ENCODE peak calls at places on chromosome 17, in ten cellular contexts. D is fibroblast of mammary gland, N is AG04450, P is brain microvascular endothelial cell, X is body of pancreas, O is prostate gland, T is AG09309, H is cardiac muscle cell, C is heart right ventricle, A is GM06990. S is an unnamed sample.

GRCh38 chr17:9895923-9896322 is 9.1 kb downstream of the RCVRN start:
- DNase-seq in D (no peak), N (no peak), P (no peak), X (no peak), O (no peak), T (no peak), H (no peak), C (no peak), A (no peak), S (no peak)

GRCh38 chr17:42679001-42679491 is 2.3 kb upstream of the PLEKHH3 start:
- DNase-seq in D (peak), N (no peak), P (peak), X (peak), O (peak), T (no peak), H (peak), C (no peak), A (peak), S (peak)

GRCh38 chr17:61149862-61150362 is 249.7 kb upstream of the TBX2 start:
- DNase-seq in D (no peak), N (no peak), P (no peak), X (no peak), O (no peak), T (no peak), H (no peak), C (no peak), A (no peak), S (no peak)

GRCh38 chr17:64148017-64148631 is 18.2 kb upstream of the ERN1 start:
- DNase-seq in D (peak), N (no peak), P (no peak), X (peak), O (no peak), T (no peak), H (no peak), C (no peak), A (no peak), S (peak)

GRCh38 chr17:29007456-29008455 is 1.9 kb upstream of the SEZ6 start:
- DNase-seq in D (peak), N (no peak), P (no peak), X (no peak), O (no peak), T (no peak), H (no peak), C (no peak), A (no peak), S (peak)

GRCh38 chr17:55433029-55433628 is 11.5 kb upstream of the MMD start:
- DNase-seq in D (no peak), N (no peak), P (no peak), X (no peak), O (peak), T (no peak), H (no peak), C (no peak), A (no peak), S (peak)

GRCh38 chr17:80252871-80253270 is 7.8 kb upstream of the RNF213 start:
- DNase-seq in D (no peak), N (no peak), P (no peak), X (peak), O (peak), T (no peak), H (peak), C (peak), A (peak), S (peak)

GRCh38 chr17:50593321-50593720 is 32.8 kb downstream of the CACNA1G start:
- DNase-seq in D (no peak), N (no peak), P (no peak), X (peak), O (peak), T (no peak), H (peak), C (peak), A (no peak), S (no peak)

GRCh38 chr17:31425646-31426045 is 34.2 kb downstream of the RAB11FIP4 start:
- DNase-seq in D (no peak), N (no peak), P (no peak), X (peak), O (no peak), T (no peak), H (peak), C (peak), A (no peak), S (no peak)

GRCh38 chr17:80943346-80944145 is 48.1 kb upstream of the CHMP6 start:
- DNase-seq in D (no peak), N (no peak), P (no peak), X (no peak), O (no peak), T (no peak), H (no peak), C (no peak), A (no peak), S (no peak)

GRCh38 chr17:48791128-48792032 is 25.6 kb downstream of the TTLL6 start:
- DNase-seq in D (peak), N (peak), P (peak), X (peak), O (peak), T (peak), H (peak), C (peak), A (peak), S (peak)

DNA sequence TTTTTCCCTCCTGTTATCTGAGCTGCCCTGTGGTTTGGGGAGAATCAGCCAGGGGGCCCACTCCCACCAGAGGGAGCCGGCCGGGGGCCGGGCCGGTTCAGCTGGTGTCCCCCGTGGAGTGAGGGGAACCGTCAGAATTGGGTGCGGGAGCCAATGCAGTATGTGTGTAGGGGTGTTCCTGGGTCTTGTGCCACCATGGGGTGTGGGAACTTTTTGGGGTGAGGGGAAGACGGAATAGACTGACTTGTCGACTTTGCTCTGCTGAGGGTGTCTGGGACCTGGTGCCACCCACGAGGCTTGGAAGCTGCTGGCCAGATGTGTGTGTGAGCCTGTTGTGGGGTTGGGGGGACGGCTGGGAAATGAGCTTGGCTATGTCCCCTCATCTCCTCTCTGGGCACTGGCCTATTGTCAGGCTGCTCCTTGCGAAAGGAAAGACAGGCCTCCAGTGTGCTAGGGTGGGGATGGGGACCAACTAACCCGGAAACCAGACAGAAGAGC is 9.9 kb downstream of the RARA start:
- DNase-seq in D (no peak), N (no peak), P (no peak), X (no peak), O (no peak), T (no peak), H (no peak), C (no peak), A (no peak), S (no peak)
- TF ChIP-seq CTCF in D (no peak), N (peak), P (peak), X (no peak), O (peak), T (peak), H (peak), C (peak), A (no peak), S (peak)

GRCh38 chr17:19800571-19800970 is 52.5 kb upstream of the ALDH3A1 start:
- DNase-seq in D (no peak), N (no peak), P (no peak), X (no peak), O (no peak), T (no peak), H (no peak), C (no peak), A (no peak), S (no peak)

GRCh38 chr17:19799796-19800195 is 51.7 kb upstream of the ALDH3A1 start:
- DNase-seq in D (no peak), N (no peak), P (no peak), X (no peak), O (peak), T (no peak), H (no peak), C (no peak), A (no peak), S (no peak)

DNA sequence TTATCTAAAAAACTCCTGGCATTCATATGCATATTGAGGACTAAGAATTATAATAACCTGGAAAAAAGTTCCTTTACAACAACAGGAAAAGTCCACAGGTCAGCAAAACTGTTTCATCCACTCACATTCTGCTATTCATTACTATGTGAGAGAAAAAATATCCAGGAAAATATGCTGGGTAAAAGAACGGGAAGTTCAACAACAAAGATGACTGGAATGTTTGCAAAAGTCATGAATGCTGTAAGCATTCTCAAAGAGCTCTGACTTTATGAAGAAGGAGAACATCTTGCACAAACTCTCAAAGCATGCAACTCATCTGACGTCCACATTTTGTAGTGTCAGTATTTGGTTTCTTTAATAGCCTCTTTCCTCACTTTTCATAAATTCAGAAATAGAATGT is 56.9 kb upstream of the ALDH3A1 start:
- DNase-seq in D (peak), N (peak), P (no peak), X (no peak), O (no peak), T (peak), H (no peak), C (no peak), A (no peak), S (no peak)
- H3K4me3 ChIP-seq in D (no peak), N (no peak), P (no peak), X (no peak), O (no peak), T (no peak), H (no peak), C (no peak), A (no peak), S (no peak)

GRCh38 chr17:58541249-58541648 is 26.8 kb upstream of the MTMR4 start:
- DNase-seq in D (peak), N (no peak), P (no peak), X (no peak), O (no peak), T (no peak), H (no peak), C (no peak), A (no peak), S (no peak)
- TF ChIP-seq CTCF in D (peak), N (peak), P (peak), X (no peak), O (no peak), T (no peak), H (peak), C (peak), A (peak), S (peak)

DNA sequence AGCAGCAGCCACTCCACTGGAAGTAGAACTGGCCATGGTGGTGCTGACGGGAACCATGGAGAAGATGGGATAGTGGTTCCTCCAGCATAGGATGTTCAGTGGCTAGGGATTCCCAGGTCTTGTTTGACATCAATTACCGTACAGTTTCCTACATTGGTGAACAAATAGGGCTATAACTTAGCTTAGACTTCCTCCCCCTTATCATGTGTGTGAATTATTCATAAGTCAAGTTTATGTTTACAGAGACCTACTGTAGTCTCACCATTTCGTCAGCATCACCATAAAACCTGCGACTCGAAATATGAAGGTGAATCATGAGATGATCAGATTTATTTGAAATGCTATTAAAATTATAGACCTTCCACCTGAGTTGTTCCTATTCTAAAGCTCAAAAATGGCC is 1.2 kb downstream of the KRTAP2-3 start:
- DNase-seq in D (peak), N (no peak), P (no peak), X (no peak), O (no peak), T (no peak), H (no peak), C (no peak), A (no peak), S (peak)
- H3K4me3 ChIP-seq in D (no peak), N (no peak), P (no peak), X (no peak), O (no peak), T (no peak), H (no peak), C (no peak), A (no peak), S (no peak)

DNA sequence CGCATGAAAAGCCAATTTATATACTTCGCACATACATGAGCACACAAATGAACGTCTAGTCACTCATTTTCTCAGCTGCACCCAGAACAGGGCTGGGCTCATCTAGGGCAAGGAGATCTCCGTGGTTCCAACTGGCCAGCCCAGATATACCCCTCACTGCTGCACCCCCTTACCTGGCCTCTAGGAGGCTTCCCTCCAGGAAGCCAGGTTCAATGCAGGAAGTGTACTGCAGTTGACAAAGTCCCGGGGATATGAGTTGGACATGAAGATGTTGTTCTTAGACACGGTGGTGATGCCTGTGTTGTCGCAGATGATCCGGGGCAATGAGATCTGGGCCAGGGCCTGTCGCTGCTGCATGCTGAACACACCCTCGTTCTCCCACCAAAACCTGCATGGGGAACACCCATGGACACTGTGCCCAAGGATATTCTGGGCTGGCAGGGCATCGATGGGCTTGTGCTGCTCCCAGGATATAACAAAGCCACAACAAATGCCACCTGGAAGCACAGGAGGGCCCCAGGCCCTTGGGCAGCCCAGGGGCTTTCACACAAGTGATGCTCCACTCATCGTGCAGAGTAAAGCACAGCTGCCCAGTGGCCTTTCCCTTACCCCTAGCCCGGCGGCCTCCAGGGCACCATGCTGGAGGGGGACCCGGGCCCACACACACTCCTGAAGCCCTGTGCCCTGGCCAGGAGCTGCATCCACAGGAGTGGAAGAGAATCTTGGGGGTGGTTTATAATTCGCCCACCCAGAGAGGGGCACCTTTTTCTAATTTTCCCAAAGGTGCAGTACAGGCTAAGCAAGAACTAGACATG is 10.1 kb downstream of the MPO start:
- DNase-seq in D (no peak), N (no peak), P (no peak), X (no peak), O (no peak), T (no peak), H (no peak), C (no peak), A (no peak), S (no peak)
- TF ChIP-seq CTCF in D (no peak), N (no peak), P (peak), X (no peak), O (no peak), T (no peak), H (peak), C (no peak), A (peak), S (no peak)

GRCh38 chr17:66441012-66441703 is 138.7 kb downstream of the PRKCA start:
- DNase-seq in D (no peak), N (no peak), P (no peak), X (no peak), O (no peak), T (no peak), H (no peak), C (no peak), A (peak), S (no peak)
- H3K4me3 ChIP-seq in D (no peak), N (no peak), P (no peak), X (no peak), O (no peak), T (no peak), H (no peak), C (no peak), A (no peak), S (no peak)

DNA sequence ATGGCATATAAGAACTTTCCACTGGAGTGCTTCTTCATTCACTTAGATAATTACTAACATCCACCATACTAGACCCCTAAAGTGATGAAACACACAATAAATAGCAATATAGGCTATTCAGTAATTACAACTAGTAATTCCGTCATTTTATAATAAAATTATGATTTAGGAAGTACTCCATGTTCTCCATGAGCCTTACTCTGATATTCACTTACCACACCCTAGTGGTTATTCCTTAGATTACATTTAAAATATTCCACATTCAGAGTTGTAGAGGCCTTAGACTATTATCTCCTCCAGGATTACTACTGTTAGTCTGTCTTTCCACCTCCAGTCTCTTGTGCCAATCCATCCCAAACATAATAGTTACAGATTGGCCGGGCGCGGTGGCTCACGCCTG is 62.4 kb downstream of the STH start:
- DNase-seq in D (peak), N (no peak), P (no peak), X (no peak), O (no peak), T (no peak), H (no peak), C (no peak), A (no peak), S (peak)
- TF ChIP-seq CTCF in D (peak), N (peak), P (no peak), X (peak), O (peak), T (peak), H (peak), C (peak), A (no peak), S (peak)

GRCh38 chr17:7466644-7467341 is 12.6 kb downstream of the ZBTB4 start:
- DNase-seq in D (peak), N (no peak), P (no peak), X (peak), O (no peak), T (no peak), H (no peak), C (peak), A (no peak), S (peak)

GRCh38 chr17:7468290-7468689 is 11.1 kb downstream of the ZBTB4 start:
- DNase-seq in D (no peak), N (no peak), P (no peak), X (no peak), O (no peak), T (no peak), H (no peak), C (no peak), A (no peak), S (no peak)

GRCh38 chr17:7465481-7466275 is 13.8 kb downstream of the ZBTB4 start:
- DNase-seq in D (no peak), N (no peak), P (no peak), X (no peak), O (no peak), T (no peak), H (no peak), C (no peak), A (no peak), S (no peak)

GRCh38 chr17:7467498-7467897 is 11.9 kb downstream of the ZBTB4 start:
- DNase-seq in D (no peak), N (no peak), P (no peak), X (no peak), O (no peak), T (no peak), H (no peak), C (no peak), A (no peak), S (no peak)

GRCh38 chr17:7466318-7466643 is 13.2 kb downstream of the ZBTB4 start:
- DNase-seq in D (no peak), N (no peak), P (no peak), X (no peak), O (no peak), T (no peak), H (no peak), C (no peak), A (no peak), S (no peak)
- H3K4me3 ChIP-seq in D (no peak), N (no peak), P (no peak), X (no peak), O (no peak), T (no peak), H (no peak), C (no peak), A (no peak), S (no peak)

S was measured in cardiac fibroblast.